ENCODE peak calls at places on chromosomes 6 and 20, in five cellular contexts. R is K562, Q is HepG2, O is GM12878, F is H1. H is an unnamed sample. For H3K9me3, the result is how much of the 10 kb centered on the place peaks cover.

GRCh38 chr6:17492350-17492749 is 99.0 kb downstream of the CAP2 start:
- DNase-seq in R (no peak), Q (no peak), O (no peak), F (peak), H (no peak)

GRCh38 chr6:31865205-31866118 is 2.8 kb upstream of the NEU1 start:
- DNase-seq in R (no peak), Q (peak), O (no peak), F (no peak), H (no peak)

GRCh38 chr6:39908838-39909583 is 25.3 kb downstream of the MOCS1 start:
- DNase-seq in R (no peak), Q (no peak), O (no peak), F (no peak), H (no peak)

GRCh38 chr20:308427-309038 is 11.2 kb downstream of the ZCCHC3 start:
- DNase-seq in R (no peak), Q (no peak), O (no peak), F (no peak), H (no peak)

GRCh38 chr6:163427498-163428254 is 13.2 kb downstream of the QKI start:
- DNase-seq in R (peak), Q (peak), O (no peak), F (no peak), H (no peak)

GRCh38 chr20:17910828-17911294 is 57.7 kb downstream of the SNX5 start:
- DNase-seq in R (peak), Q (no peak), O (no peak), F (no peak), H (no peak)

GRCh38 chr20:63125893-63126601 is 89.9 kb downstream of the YTHDF1 start:
- DNase-seq in R (no peak), Q (no peak), O (no peak), F (no peak), H (no peak)

GRCh38 chr6:63787021-63787420 is 151.4 kb downstream of the PHF3 start:
- DNase-seq in R (no peak), Q (no peak), O (no peak), F (no peak), H (no peak)

GRCh38 chr6:46042355-46042999 is 26.8 kb upstream of the CLIC5 start:
- DNase-seq in R (peak), Q (peak), O (no peak), F (no peak), H (peak)

GRCh38 chr6:121711472-121711871 is 276.0 kb downstream of the GJA1 start:
- DNase-seq in R (no peak), Q (no peak), O (no peak), F (no peak), H (no peak)

GRCh38 chr6:8059129-8059528 is 5.1 kb downstream of the BLOC1S5 start:
- DNase-seq in R (no peak), Q (no peak), O (no peak), F (no peak), H (peak)

GRCh38 chr6:119261944-119262284 is 87.6 kb downstream of the MAN1A1 start:
- DNase-seq in R (no peak), Q (peak), O (no peak), F (no peak), H (no peak)

GRCh38 chr6:130182466-130182865 is 40.3 kb downstream of the SAMD3 start:
- DNase-seq in R (no peak), Q (no peak), O (no peak), F (no peak), H (no peak)

GRCh38 chr6:40410792-40411191 is 176.4 kb downstream of the LRFN2 start:
- DNase-seq in R (no peak), Q (no peak), O (no peak), F (no peak), H (peak)

GRCh38 chr6:138824482-138825134 is 28.7 kb downstream of the ECT2L start:
- DNase-seq in R (peak), Q (peak), O (no peak), F (no peak), H (no peak)

GRCh38 chr6:159788276-159788675 is 1.1 kb downstream of the TCP1 start:
- DNase-seq in R (no peak), Q (no peak), O (no peak), F (no peak), H (no peak)

GRCh38 chr6:10695086-10695657 is 400 bp downstream of the PAK1IP1 start:
- DNase-seq in R (peak), Q (no peak), O (no peak), F (no peak), H (peak)

GRCh38 chr6:146905313-146905712 is 298.9 kb upstream of the STXBP5 start:
- DNase-seq in R (no peak), Q (peak), O (no peak), F (no peak), H (peak)

GRCh38 chr6:146381486-146381885 is 162.1 kb upstream of the RAB32 start:
- DNase-seq in R (no peak), Q (no peak), O (no peak), F (no peak), H (no peak)

GRCh38 chr20:41136695-41137411 is 490 bp upstream of the PLCG1 start:
- DNase-seq in R (peak), Q (peak), O (no peak), F (peak), H (peak)

GRCh38 chr6:116371384-116372209 is 850 bp downstream of the DSE start:
- DNase-seq in R (no peak), Q (no peak), O (no peak), F (peak), H (peak)

GRCh38 chr6:66068907-66069306 is 361.9 kb upstream of the EYS start:
- DNase-seq in R (no peak), Q (no peak), O (no peak), F (no peak), H (no peak)

GRCh38 chr6:156948807-156949206 is 171.6 kb downstream of the ARID1B start:
- DNase-seq in R (no peak), Q (no peak), O (no peak), F (no peak), H (no peak)

GRCh38 chr6:46993846-46994245 is 48.3 kb downstream of the ADGRF1 start:
- DNase-seq in R (no peak), Q (peak), O (no peak), F (no peak), H (no peak)

GRCh38 chr6:105474234-105474633 is 71.4 kb upstream of the PREP start:
- DNase-seq in R (no peak), Q (no peak), O (no peak), F (no peak), H (no peak)

GRCh38 chr6:156065838-156066237 is 610.2 kb upstream of the NOX3 start:
- DNase-seq in R (no peak), Q (no peak), O (no peak), F (no peak), H (no peak)

GRCh38 chr20:32580970-32581838 is 3.9 kb downstream of the NOL4L start:
- DNase-seq in R (peak), Q (peak), O (no peak), F (no peak), H (peak)

GRCh38 chr6:110351546-110351945 is 6.6 kb downstream of the METTL24 start:
- DNase-seq in R (no peak), Q (no peak), O (no peak), F (no peak), H (no peak)

GRCh38 chr6:25457519-25457918 is 178.3 kb downstream of the CARMIL1 start:
- DNase-seq in R (no peak), Q (no peak), O (no peak), F (no peak), H (no peak)

GRCh38 chr6:106385530-106385929 is 25.0 kb downstream of the CRYBG1 start:
- DNase-seq in R (no peak), Q (no peak), O (no peak), F (no peak), H (no peak)

GRCh38 chr6:90121982-90122381 is 174.7 kb downstream of the BACH2 start:
- DNase-seq in R (no peak), Q (no peak), O (no peak), F (no peak), H (no peak)

GRCh38 chr6:106617857-106618256 is 11.4 kb downstream of the RTN4IP1 start:
- DNase-seq in R (no peak), Q (no peak), O (no peak), F (no peak), H (no peak)

GRCh38 chr6:105213272-105213671 is 33.5 kb upstream of the POPDC3 start:
- DNase-seq in R (no peak), Q (no peak), O (no peak), F (no peak), H (no peak)

GRCh38 chr20:11323821-11324220 is 593.9 kb upstream of the BTBD3 start:
- DNase-seq in R (no peak), Q (no peak), O (no peak), F (no peak), H (no peak)

GRCh38 chr20:45354423-45355208 is 6.4 kb upstream of the SDC4 start:
- DNase-seq in R (no peak), Q (no peak), O (no peak), F (no peak), H (no peak)

GRCh38 chr20:13113731-13114130 is 105.0 kb downstream of the SPTLC3 start:
- DNase-seq in R (no peak), Q (no peak), O (no peak), F (no peak), H (no peak)

GRCh38 chr20:25580711-25581110 is 4.6 kb downstream of the NINL start:
- DNase-seq in R (no peak), Q (no peak), O (no peak), F (no peak), H (no peak)

GRCh38 chr20:35409542-35409941 is 2.2 kb downstream of the UQCC1 start:
- DNase-seq in R (no peak), Q (no peak), O (no peak), F (no peak), H (no peak)

GRCh38 chr20:47800619-47801018 is 15.3 kb upstream of the SULF2 start:
- DNase-seq in R (no peak), Q (no peak), O (no peak), F (no peak), H (peak)

GRCh38 chr6:110682460-110682853 is 132.8 kb downstream of the CDK19 start:
- DNase-seq in R (peak), Q (peak), O (peak), F (no peak), H (peak)

GRCh38 chr20:61980647-61981583 is 84.8 kb downstream of the TAF4 start:
- DNase-seq in R (peak), Q (peak), O (no peak), F (no peak), H (peak)

GRCh38 chr20:61979701-61980635 is 85.7 kb downstream of the TAF4 start:
- DNase-seq in R (no peak), Q (no peak), O (no peak), F (no peak), H (no peak)

GRCh38 chr20:61983965-61984364 is 81.7 kb downstream of the TAF4 start:
- DNase-seq in R (no peak), Q (no peak), O (no peak), F (no peak), H (no peak)

GRCh38 chr20:61982951-61983315 is 82.7 kb downstream of the TAF4 start:
- DNase-seq in R (no peak), Q (no peak), O (no peak), F (no peak), H (no peak)

DNA sequence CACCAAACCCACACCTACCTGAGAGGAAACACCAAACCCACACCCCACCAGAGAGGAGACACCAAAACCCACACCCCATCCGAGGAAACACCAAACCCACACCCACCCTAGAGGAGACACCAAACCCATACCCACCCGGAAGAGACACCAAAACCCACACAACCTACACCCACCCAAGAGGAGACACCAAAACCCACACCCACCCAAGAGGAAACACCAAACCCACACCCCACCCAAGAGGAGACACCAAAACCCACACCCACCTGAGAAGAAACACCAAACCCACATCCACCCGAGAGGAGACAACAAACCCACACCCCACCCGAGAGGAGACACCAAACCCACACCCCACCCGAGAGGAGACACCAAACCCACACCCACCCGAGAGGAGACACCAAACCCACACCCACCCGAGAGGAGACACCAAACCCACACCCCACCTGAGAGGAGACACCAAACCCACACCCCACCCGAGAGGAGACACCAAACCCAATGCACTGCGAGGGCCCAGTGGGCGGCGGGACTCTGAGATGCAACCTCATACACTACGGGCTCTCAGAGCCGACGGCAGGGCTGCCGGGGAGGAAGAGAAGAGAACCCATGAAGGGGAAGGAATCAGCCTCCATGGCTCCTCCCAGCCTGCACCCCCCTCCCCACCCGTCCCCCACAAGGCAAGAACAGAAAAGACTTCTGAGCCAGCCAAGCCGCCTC is 83.3 kb downstream of the TAF4 start:
- DNase-seq in R (no peak), Q (no peak), O (no peak), F (no peak), H (no peak)
- H3K9me3 ChIP-seq in R (under half), Q (under half), O (under half), F (under half), H (under half)

DNA sequence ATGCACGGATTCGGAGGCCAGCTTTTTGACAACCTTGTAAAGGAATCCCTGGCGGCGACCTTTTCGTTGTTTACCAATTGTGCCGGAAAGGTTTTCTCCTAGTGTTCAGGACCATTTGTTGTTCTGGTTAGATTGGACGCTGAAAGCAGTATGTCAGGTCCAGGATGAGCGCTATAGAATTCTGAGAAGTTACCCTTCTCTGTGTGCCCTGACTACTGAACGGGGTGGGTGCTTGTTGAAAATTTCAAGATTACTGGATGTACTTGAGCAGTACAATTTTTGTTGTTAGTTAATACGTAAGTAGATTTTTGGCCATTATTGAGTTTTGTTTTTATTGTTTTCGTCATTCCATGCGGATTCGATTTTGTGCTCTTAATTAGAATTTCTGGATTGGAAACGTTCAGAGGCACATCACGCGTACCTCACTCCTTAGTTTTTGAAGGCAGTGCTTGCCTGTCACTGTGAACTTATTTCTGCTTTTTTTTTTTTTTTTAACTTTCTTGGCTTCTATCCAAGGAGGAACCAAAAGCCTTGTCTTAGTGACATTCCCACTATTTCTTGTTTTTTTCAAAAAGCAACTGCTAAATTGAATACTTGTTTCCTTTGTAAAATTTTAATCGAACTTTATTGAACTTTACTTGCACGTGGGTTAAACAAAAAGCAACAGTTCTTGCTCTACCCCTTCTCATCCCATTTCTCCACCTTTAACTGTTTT is 898 bp downstream of the XRN2 start:
- DNase-seq in R (no peak), Q (no peak), O (no peak), F (no peak), H (no peak)
- TF ChIP-seq GABPA in R (no peak), Q (no peak), O (peak), F (no peak), H (no peak)

GRCh38 chr6:168009331-168009730 is 11.9 kb downstream of the KIF25 start:
- DNase-seq in R (no peak), Q (no peak), O (no peak), F (no peak), H (no peak)
- H3K9me3 ChIP-seq in R (under half), Q (under half), O (under half), F (under half), H (under half)

GRCh38 chr6:134624781-134625180 is 306.9 kb upstream of the SGK1 start:
- DNase-seq in R (no peak), Q (no peak), O (no peak), F (no peak), H (no peak)
- TF ChIP-seq GABPA in R (no peak), Q (no peak), O (no peak), F (no peak), H (no peak)

GRCh38 chr6:170147832-170148708 is 142.8 kb downstream of the DLL1 start:
- DNase-seq in R (no peak), Q (no peak), O (no peak), F (no peak), H (no peak)
- H3K9me3 ChIP-seq in R (under half), Q (under half), O (under half), F (under half), H (under half)

GRCh38 chr6:143965503-143966171 is 42.4 kb downstream of the PLAGL1 start:
- DNase-seq in R (no peak), Q (no peak), O (no peak), F (no peak), H (no peak)
- TF ChIP-seq GABPA in R (no peak), Q (no peak), O (no peak), F (no peak), H (no peak)

GRCh38 chr6:4803343-4803744 is 27.1 kb downstream of the CDYL start:
- DNase-seq in R (no peak), Q (no peak), O (no peak), F (no peak), H (peak)
- H3K9me3 ChIP-seq in R (under half), Q (under half), O (under half), F (under half), H (under half)

DNA sequence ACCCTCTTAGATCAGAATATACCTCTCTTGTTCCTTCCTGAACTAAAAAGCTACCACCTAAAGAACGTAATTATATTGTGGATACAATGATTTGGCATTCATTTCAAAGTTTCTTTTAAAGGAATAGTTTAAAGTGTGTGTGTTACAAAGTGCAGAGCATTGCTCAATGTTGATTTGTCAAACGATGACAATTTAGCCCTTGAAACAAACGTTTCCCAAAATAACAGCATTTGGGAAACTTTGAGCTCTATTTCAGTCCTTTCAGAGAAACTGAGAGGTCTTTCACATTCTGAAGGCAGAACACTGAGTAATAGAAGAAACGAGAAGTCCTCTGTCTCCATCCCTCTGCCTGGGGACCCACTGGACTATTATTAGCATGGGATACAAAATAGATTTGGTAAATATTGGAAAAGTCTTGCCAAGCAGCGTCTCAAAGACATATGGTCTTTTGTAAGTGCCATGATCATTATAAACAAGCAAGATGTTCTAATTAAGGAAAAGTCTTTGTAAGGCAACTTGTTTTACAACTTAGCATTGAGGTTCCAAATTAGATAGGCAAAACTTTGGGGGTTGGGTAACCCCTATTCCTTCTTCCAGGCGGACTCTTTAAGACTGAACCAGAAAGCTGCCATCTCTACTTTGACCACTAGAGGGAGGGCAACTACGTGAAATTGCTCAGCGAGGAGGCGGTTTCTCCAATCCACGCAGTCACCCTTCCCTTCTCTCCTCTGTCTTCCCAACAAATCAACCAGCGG is 208.8 kb downstream of the RNF144B start:
- DNase-seq in R (peak), Q (peak), O (no peak), F (peak), H (peak)
- TF ChIP-seq GABPA in R (no peak), Q (no peak), O (no peak), F (no peak), H (no peak)